ENCODE peak calls at places on chromosome 18, in four cellular contexts. Z is astrocyte of the cerebellum, A is AG04450, J is fibroblast of mammary gland. R is an unnamed sample.

GRCh38 chr18:1983746-1984515 is 587.4 kb downstream of the METTL4 start:
- DNase-seq in Z (no peak), A (no peak), J (no peak), R (no peak)

GRCh38 chr18:12248926-12249720 is 5.0 kb upstream of the CIDEA start:
- DNase-seq in Z (no peak), A (no peak), J (no peak), R (no peak)

GRCh38 chr18:10271481-10271880 is 183.0 kb upstream of the APCDD1 start:
- DNase-seq in Z (no peak), A (no peak), J (peak; percentile 78), R (no peak)

GRCh38 chr18:22503803-22504202 is 86.1 kb upstream of the CTAGE1 start:
- DNase-seq in Z (no peak), A (peak; percentile 96), J (peak; percentile 95), R (no peak)

GRCh38 chr18:12377556-12378553 is 828 bp upstream of the AFG3L2 start:
- DNase-seq in Z (no peak), A (no peak), J (peak; percentile 97), R (peak; percentile 100)

GRCh38 chr18:59109375-59109774 is 30.3 kb upstream of the SEC11C start:
- DNase-seq in Z (no peak), A (no peak), J (peak; percentile 31), R (no peak)

GRCh38 chr18:7567487-7568425 is 640 bp downstream of the PTPRM start:
- DNase-seq in Z (no peak), A (no peak), J (peak; percentile 57), R (peak; percentile 49)

GRCh38 chr18:11119962-11120361 is 29.4 kb downstream of the PIEZO2 start:
- DNase-seq in Z (no peak), A (no peak), J (no peak), R (no peak)

GRCh38 chr18:63575680-63576079 is 11.5 kb upstream of the SERPINB13 start:
- DNase-seq in Z (no peak), A (no peak), J (no peak), R (no peak)

GRCh38 chr18:11661430-11661829 is 27.6 kb upstream of the GNAL start:
- DNase-seq in Z (no peak), A (no peak), J (peak; percentile 25), R (no peak)

GRCh38 chr18:30971338-30971956 is 71.1 kb downstream of the DSC3 start:
- DNase-seq in Z (peak; percentile 23), A (no peak), J (peak; percentile 33), R (no peak)

GRCh38 chr18:31301201-31301655 is 16.7 kb upstream of the DSG1 start:
- DNase-seq in Z (peak; percentile 36), A (no peak), J (no peak), R (no peak)

GRCh38 chr18:42310956-42311355 is 355.9 kb downstream of the PIK3C3 start:
- DNase-seq in Z (no peak), A (no peak), J (peak; percentile 59), R (no peak)

GRCh38 chr18:75209952-75210261 is 690 bp upstream of the TSHZ1 start:
- DNase-seq in Z (no peak), A (no peak), J (no peak), R (no peak)

GRCh38 chr18:49612515-49613033 is 50.7 kb downstream of the LIPG start:
- DNase-seq in Z (no peak), A (no peak), J (no peak), R (no peak)

GRCh38 chr18:73646196-73646595 is 501.4 kb downstream of the FBXO15 start:
- DNase-seq in Z (no peak), A (no peak), J (peak; percentile 59), R (no peak)

GRCh38 chr18:6352275-6352674 is 62.4 kb downstream of the L3MBTL4 start:
- DNase-seq in Z (no peak), A (no peak), J (no peak), R (no peak)

GRCh38 chr18:48667276-48668254 is 128.7 kb downstream of the CTIF start:
- DNase-seq in Z (no peak), A (no peak), J (no peak), R (no peak)

GRCh38 chr18:35418610-35419009 is 41.5 kb upstream of the ZNF396 start:
- DNase-seq in Z (no peak), A (no peak), J (no peak), R (no peak)

GRCh38 chr18:51614967-51615571 is 417.6 kb upstream of the MEX3C start:
- DNase-seq in Z (peak; percentile 53), A (no peak), J (no peak), R (no peak)

GRCh38 chr18:79982736-79983135 is 5.6 kb downstream of the TXNL4A start:
- DNase-seq in Z (no peak), A (no peak), J (peak; percentile 45), R (no peak)

GRCh38 chr18:51195602-51196115 is 1.8 kb downstream of the MEX3C start:
- DNase-seq in Z (no peak), A (no peak), J (peak; percentile 34), R (peak; percentile 17)

GRCh38 chr18:22124970-22125369 is 44.4 kb upstream of the GATA6 start:
- DNase-seq in Z (no peak), A (no peak), J (no peak), R (no peak)

GRCh38 chr18:51988277-51988676 is 351.7 kb upstream of the DCC start:
- DNase-seq in Z (no peak), A (no peak), J (no peak), R (no peak)

GRCh38 chr18:73669299-73669698 is 478.3 kb downstream of the FBXO15 start:
- DNase-seq in Z (peak; percentile 95), A (peak; percentile 63), J (peak; percentile 61), R (no peak)

GRCh38 chr18:2139676-2140075 is 431.6 kb downstream of the METTL4 start:
- DNase-seq in Z (peak; percentile 57), A (no peak), J (peak; percentile 48), R (no peak)

GRCh38 chr18:43501099-43501498 is 223.8 kb upstream of the SYT4 start:
- DNase-seq in Z (no peak), A (no peak), J (no peak), R (no peak)

GRCh38 chr18:34659579-34660517 is 50.2 kb upstream of the DTNA start:
- DNase-seq in Z (peak; percentile 95), A (peak; percentile 93), J (peak; percentile 96), R (peak; percentile 41)

GRCh38 chr18:72261562-72261961 is 282.6 kb downstream of the CBLN2 start:
- DNase-seq in Z (no peak), A (no peak), J (no peak), R (no peak)

GRCh38 chr18:34122724-34123334 is 101.9 kb downstream of the NOL4 start:
- DNase-seq in Z (peak; percentile 55), A (peak; percentile 21), J (peak; percentile 67), R (peak; percentile 23)

GRCh38 chr18:11165952-11166351 is 16.6 kb upstream of the PIEZO2 start:
- DNase-seq in Z (no peak), A (no peak), J (no peak), R (no peak)

GRCh38 chr18:37243756-37244155 is 321.8 kb downstream of the CELF4 start:
- DNase-seq in Z (no peak), A (no peak), J (no peak), R (peak; percentile 6)

GRCh38 chr18:63322908-63323634 is 3.5 kb upstream of the BCL2 start:
- DNase-seq in Z (peak; percentile 75), A (peak; percentile 42), J (peak; percentile 82), R (peak; percentile 48)

GRCh38 chr18:13696961-13697360 is 29.4 kb downstream of the FAM210A start:
- DNase-seq in Z (no peak), A (no peak), J (peak; percentile 31), R (no peak)

GRCh38 chr18:26157326-26157725 is 23.7 kb downstream of the PSMA8 start:
- DNase-seq in Z (no peak), A (no peak), J (no peak), R (no peak)

GRCh38 chr18:26164571-26164970 is 30.9 kb downstream of the PSMA8 start:
- DNase-seq in Z (no peak), A (no peak), J (no peak), R (no peak)

DNA sequence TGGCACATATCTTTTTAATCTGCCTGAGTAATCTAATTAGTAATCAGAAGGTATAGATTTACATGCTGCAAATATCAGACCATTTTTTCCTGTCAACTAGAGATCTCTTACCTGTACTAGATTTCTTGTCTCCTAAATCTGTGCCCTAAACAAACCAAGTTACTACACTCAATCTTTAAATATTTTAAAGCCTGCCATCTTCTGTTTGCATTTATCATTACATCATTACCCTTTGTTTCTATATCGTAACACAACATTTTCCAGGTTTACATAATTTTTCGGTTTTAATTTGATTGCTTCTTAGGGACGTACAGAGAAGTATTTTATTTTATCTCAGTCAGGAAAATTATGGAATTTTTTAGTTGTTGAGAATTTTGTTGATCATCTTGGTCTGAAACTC is 25.7 kb downstream of the PSMA8 start:
- DNase-seq in Z (no peak), A (no peak), J (peak; percentile 7), R (no peak)
- TF ChIP-seq CTCF in Z (no peak), A (no peak), J (no peak), R (peak; percentile 48)

DNA sequence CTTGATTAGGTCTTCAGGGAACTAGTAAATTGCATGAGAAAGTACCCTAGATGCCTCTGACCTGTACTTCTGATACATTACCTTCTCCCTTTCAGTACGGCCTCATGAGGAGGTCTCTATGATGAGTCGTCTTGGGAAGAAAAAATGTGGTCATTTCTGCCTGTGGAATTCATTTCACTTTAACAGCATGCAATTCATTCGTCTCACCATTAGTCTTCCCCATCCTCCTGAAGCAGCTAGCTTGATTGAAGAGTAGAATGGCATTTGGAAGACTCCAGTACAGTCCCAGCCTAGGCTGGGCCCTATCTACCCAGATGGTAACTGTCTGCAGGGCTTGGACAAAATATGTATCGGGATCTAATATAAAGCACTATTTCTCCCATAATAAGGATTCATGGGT is 52.1 kb downstream of the TMX3 start:
- DNase-seq in Z (peak; percentile 22), A (no peak), J (peak; percentile 57), R (no peak)
- TF ChIP-seq CTCF in Z (peak; percentile 20), A (peak; percentile 18), J (peak; percentile 33), R (peak; percentile 12)

GRCh38 chr18:45757005-45757404 is 33.0 kb downstream of the SLC14A1 start:
- DNase-seq in Z (no peak), A (no peak), J (no peak), R (no peak)

GRCh38 chr18:45765740-45766139 is 41.8 kb downstream of the SLC14A1 start:
- DNase-seq in Z (no peak), A (no peak), J (no peak), R (no peak)

GRCh38 chr18:45764000-45764686 is 40.2 kb downstream of the SLC14A1 start:
- DNase-seq in Z (no peak), A (no peak), J (peak; percentile 76), R (no peak)

GRCh38 chr18:45760443-45761036 is 36.6 kb downstream of the SLC14A1 start:
- DNase-seq in Z (no peak), A (no peak), J (no peak), R (no peak)

DNA sequence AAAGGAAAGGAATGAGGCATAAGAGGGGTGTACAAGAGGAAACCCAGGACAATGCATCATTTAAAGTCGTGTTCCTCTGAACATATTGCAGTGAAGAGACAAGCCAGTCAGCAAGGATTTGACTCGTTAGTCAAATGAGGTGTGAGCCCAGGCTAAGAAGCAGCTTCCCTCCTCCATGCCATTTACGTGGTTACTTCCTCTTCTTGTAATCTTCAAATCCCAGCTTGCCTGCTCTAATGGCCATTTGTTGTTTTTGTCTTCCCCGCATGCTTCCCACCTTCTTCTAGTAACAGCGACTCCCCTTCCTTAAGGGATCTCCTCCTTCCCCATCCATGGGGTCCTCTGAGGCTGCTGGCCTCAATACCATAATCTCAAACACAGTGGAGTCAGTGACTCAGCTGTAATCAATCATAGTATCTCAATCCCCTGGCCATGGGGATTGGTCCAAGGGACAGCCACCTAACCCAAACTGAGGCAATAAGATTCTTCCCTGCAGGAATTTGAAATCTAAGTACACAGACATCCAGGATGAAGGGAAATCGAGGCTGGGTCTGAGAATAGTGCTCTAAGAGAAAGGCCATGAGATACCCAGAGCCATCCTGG is 37.6 kb downstream of the SLC14A1 start:
- DNase-seq in Z (no peak), A (no peak), J (no peak), R (no peak)
- TF ChIP-seq CTCF in Z (no peak), A (no peak), J (no peak), R (no peak)

GRCh38 chr18:24397694-24398365 is at the start of gene OSBPL1A:
- DNase-seq in Z (peak; percentile 65), A (peak; percentile 59), J (peak; percentile 83), R (peak; percentile 84)
- TF ChIP-seq CTCF in Z (no peak), A (no peak), J (no peak), R (no peak)